ENCODE peak calls at places on chromosomes 1 and 21, in nine cellular contexts. I, X, T, J, O, S, B, K and Q are unnamed samples.

GRCh38 chr1:46670134-46670533 is 1.5 kb upstream of the TEX38 start:
- DNase-seq in I (no peak), X (no peak), T (no peak), J (no peak), O (no peak), S (no peak), B (no peak), K (no peak), Q (no peak)

GRCh38 chr1:224454337-224455055 is 19.9 kb upstream of the WDR26 start:
- DNase-seq in I (no peak), X (no peak), T (no peak), J (no peak), O (no peak), S (no peak), B (no peak), K (no peak), Q (no peak)

GRCh38 chr1:14924455-14925325 is 228.9 kb upstream of the TMEM51 start:
- DNase-seq in I (peak), X (peak), T (peak), J (peak), O (peak), S (no peak), B (no peak), K (peak), Q (no peak)

GRCh38 chr1:65172936-65173335 is 24.9 kb downstream of the AK4 start:
- DNase-seq in I (no peak), X (no peak), T (no peak), J (no peak), O (no peak), S (no peak), B (no peak), K (no peak), Q (no peak)

GRCh38 chr1:109274533-109275476 is 8.1 kb downstream of the PSRC1 start:
- DNase-seq in I (peak), X (peak), T (peak), J (no peak), O (no peak), S (no peak), B (peak), K (peak), Q (no peak)

GRCh38 chr1:227951624-227952373 is 4.1 kb upstream of the WNT9A start:
- DNase-seq in I (no peak), X (no peak), T (peak), J (no peak), O (no peak), S (no peak), B (peak), K (peak), Q (no peak)

GRCh38 chr1:20255666-20256065 is 35.0 kb upstream of the VWA5B1 start:
- DNase-seq in I (peak), X (peak), T (no peak), J (no peak), O (peak), S (no peak), B (no peak), K (no peak), Q (peak)

GRCh38 chr1:119739150-119739549 is 27.4 kb downstream of the PHGDH start:
- DNase-seq in I (no peak), X (no peak), T (no peak), J (no peak), O (peak), S (no peak), B (no peak), K (no peak), Q (no peak)

GRCh38 chr1:56566040-56566774 is 13.2 kb downstream of the PLPP3 start:
- DNase-seq in I (no peak), X (no peak), T (no peak), J (no peak), O (no peak), S (no peak), B (no peak), K (no peak), Q (no peak)

GRCh38 chr21:15445327-15445726 is 284.5 kb upstream of the USP25 start:
- DNase-seq in I (no peak), X (no peak), T (no peak), J (no peak), O (no peak), S (no peak), B (no peak), K (no peak), Q (no peak)

GRCh38 chr1:214337536-214337935 is 56.6 kb downstream of the SMYD2 start:
- DNase-seq in I (peak), X (peak), T (no peak), J (no peak), O (peak), S (no peak), B (no peak), K (no peak), Q (peak)

GRCh38 chr1:157580179-157580827 is 17.6 kb downstream of the FCRL4 start:
- DNase-seq in I (peak), X (peak), T (no peak), J (no peak), O (peak), S (no peak), B (no peak), K (no peak), Q (peak)

GRCh38 chr1:245079021-245079609 is 75.7 kb upstream of the KIF26B start:
- DNase-seq in I (peak), X (peak), T (no peak), J (no peak), O (peak), S (no peak), B (no peak), K (no peak), Q (peak)

GRCh38 chr1:233304489-233305102 is 9.1 kb upstream of the PCNX2 start:
- DNase-seq in I (peak), X (peak), T (no peak), J (no peak), O (peak), S (no peak), B (no peak), K (no peak), Q (peak)

GRCh38 chr1:39908534-39908933 is 6.8 kb upstream of the MYCL start:
- DNase-seq in I (no peak), X (no peak), T (no peak), J (no peak), O (no peak), S (no peak), B (no peak), K (no peak), Q (no peak)

GRCh38 chr1:168751195-168751650 is 22.2 kb upstream of the DPT start:
- DNase-seq in I (no peak), X (peak), T (no peak), J (no peak), O (no peak), S (no peak), B (no peak), K (no peak), Q (peak)

GRCh38 chr1:218865591-218865990 is 308.1 kb upstream of the LYPLAL1 start:
- DNase-seq in I (peak), X (peak), T (no peak), J (no peak), O (peak), S (no peak), B (no peak), K (no peak), Q (no peak)

GRCh38 chr1:31938184-31938975 is at the start of gene PTP4A2:
- DNase-seq in I (peak), X (peak), T (peak), J (peak), O (peak), S (peak), B (peak), K (peak), Q (peak)

GRCh38 chr1:202135221-202135721 is 9.3 kb downstream of the ARL8A start:
- DNase-seq in I (peak), X (peak), T (no peak), J (peak), O (peak), S (no peak), B (peak), K (peak), Q (peak)

GRCh38 chr1:83418558-83418957 is 580.4 kb downstream of the TTLL7 start:
- DNase-seq in I (no peak), X (no peak), T (no peak), J (no peak), O (no peak), S (no peak), B (no peak), K (no peak), Q (no peak)

GRCh38 chr1:109395602-109396512 is 1.9 kb downstream of the SORT1 start:
- DNase-seq in I (peak), X (peak), T (no peak), J (no peak), O (peak), S (no peak), B (no peak), K (no peak), Q (peak)

GRCh38 chr21:14878971-14879370 is 185.8 kb downstream of the NRIP1 start:
- DNase-seq in I (no peak), X (no peak), T (no peak), J (no peak), O (no peak), S (no peak), B (no peak), K (no peak), Q (no peak)

GRCh38 chr1:240522122-240522822 is 89.7 kb downstream of the GREM2 start:
- DNase-seq in I (no peak), X (no peak), T (no peak), J (no peak), O (no peak), S (no peak), B (no peak), K (no peak), Q (no peak)

GRCh38 chr1:238592586-238592985 is 701.9 kb upstream of the ZP4 start:
- DNase-seq in I (no peak), X (no peak), T (no peak), J (no peak), O (no peak), S (no peak), B (no peak), K (no peak), Q (no peak)

GRCh38 chr1:41713141-41713540 is 205.6 kb downstream of the HIVEP3 start:
- DNase-seq in I (no peak), X (no peak), T (peak), J (no peak), O (no peak), S (no peak), B (no peak), K (no peak), Q (no peak)

DNA sequence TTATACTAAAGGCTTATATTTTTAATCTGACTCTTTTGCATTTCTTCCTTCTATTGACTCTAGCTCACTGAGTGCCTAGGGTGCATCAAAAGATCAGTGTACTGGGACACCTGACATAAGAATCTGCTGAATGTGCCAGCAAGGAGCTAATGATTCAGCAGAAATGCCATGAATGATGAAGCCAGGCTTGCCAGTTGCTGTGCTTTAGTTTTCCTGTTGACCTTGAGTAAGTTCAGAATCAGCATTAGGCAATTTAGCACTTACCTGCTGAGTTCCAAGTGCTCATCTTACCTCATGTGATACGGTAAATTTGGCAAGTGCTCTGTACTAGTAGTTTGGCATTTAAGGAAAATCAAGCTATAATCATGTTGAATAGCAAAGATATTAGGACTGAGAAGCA is 523.2 kb upstream of the B3GALT2 start:
- DNase-seq in I (no peak), X (no peak), T (no peak), J (no peak), O (no peak), S (no peak), B (no peak), K (no peak), Q (no peak)
- H3K4me3 ChIP-seq in I (no peak), X (no peak), T (no peak), J (no peak), O (no peak), S (no peak), B (no peak), K (no peak), Q (no peak)

DNA sequence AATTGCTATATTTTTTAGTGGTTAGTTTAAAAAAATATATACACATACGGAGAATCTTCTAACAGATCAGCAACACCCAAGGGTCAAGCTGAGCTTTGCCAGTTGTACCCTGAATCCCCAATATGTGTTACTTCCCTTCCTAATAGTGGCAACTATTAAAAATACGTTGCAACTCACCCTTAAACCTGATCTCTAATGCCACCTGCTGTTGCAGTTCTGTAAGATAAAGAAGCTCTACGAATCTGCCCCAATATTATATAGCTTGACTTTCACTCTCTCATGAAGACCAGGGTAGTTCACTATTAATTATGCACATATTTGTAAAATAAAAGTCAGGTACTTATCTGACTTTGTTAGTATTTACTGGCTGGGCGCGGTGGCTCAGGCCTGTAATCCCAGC is 58.4 kb downstream of the ASH1L start:
- DNase-seq in I (peak), X (peak), T (no peak), J (no peak), O (peak), S (no peak), B (no peak), K (no peak), Q (no peak)
- TF ChIP-seq CTCF in I (peak), X (peak), T (peak), J (no peak), O (peak), S (no peak), B (no peak), K (peak), Q (peak)

GRCh38 chr1:17574502-17574901 is 35.0 kb downstream of the ARHGEF10L start:
- DNase-seq in I (no peak), X (no peak), T (no peak), J (no peak), O (no peak), S (no peak), B (no peak), K (no peak), Q (no peak)

GRCh38 chr1:17573518-17574041 is 34.1 kb downstream of the ARHGEF10L start:
- DNase-seq in I (no peak), X (no peak), T (no peak), J (no peak), O (no peak), S (no peak), B (no peak), K (no peak), Q (no peak)

GRCh38 chr1:17570228-17570627 is 30.7 kb downstream of the ARHGEF10L start:
- DNase-seq in I (no peak), X (no peak), T (no peak), J (peak), O (no peak), S (no peak), B (no peak), K (no peak), Q (no peak)

GRCh38 chr1:17569200-17570139 is 30.0 kb downstream of the ARHGEF10L start:
- DNase-seq in I (peak), X (peak), T (peak), J (peak), O (peak), S (peak), B (peak), K (peak), Q (peak)

DNA sequence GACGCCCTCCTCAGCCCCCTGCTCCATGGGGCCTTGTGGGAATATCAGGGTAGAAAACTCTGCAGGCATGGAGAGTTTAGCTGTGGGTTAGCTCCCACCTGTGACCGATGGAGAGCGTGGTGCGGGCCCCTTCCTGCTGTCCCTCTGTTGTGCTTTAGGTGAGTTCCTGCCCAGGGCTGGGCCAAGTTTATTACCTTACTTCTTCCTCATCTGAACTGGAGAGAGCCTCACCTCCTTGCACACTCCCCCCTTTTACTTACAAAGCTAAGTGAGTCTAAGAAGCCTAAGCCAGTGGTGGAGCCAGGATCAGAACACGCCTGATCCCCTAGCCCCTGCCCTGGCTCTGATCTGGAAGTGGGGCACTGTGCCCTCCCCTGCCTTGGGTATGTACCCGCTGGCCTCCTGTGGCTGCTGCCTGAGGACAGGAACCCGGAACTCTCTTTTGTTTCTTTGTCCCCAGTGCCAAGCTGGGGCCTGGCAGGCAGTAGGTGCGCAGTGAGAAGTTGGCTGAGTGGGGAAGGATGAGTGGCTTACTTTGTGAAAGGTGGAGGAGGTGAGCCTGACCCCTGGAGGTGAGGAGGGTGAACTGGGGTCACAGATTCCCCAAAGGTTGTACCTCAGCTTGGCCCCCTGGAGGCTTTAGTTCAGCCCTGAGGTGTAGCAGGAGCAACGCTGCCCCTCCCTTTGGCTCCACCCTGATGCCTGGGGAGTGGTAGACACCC is 32.9 kb downstream of the ARHGEF10L start:
- DNase-seq in I (no peak), X (no peak), T (no peak), J (no peak), O (no peak), S (no peak), B (no peak), K (no peak), Q (no peak)
- H3K4me3 ChIP-seq in I (no peak), X (no peak), T (no peak), J (no peak), O (no peak), S (no peak), B (no peak), K (no peak), Q (no peak)

DNA sequence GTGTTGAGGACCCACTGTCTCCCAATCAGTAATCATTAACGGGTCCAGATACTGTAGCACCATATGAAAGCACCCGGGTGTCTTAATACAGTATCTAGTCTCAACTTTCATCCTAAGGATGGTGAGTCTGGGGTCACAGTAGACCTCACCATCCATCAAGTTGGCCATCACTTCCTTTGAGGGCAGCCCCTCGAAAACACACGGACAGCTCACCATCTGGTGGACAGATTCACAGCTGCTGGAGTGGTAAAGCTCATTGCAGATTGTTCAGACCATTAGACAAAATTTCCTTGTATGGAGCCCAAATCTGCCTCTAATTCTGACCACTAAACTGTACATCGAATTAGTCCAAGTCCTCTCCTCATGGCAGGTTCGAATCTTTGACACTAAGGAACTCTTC is 123.1 kb downstream of the PGBD5 start:
- DNase-seq in I (peak), X (peak), T (no peak), J (no peak), O (no peak), S (no peak), B (no peak), K (no peak), Q (no peak)
- TF ChIP-seq CTCF in I (peak), X (no peak), T (no peak), J (no peak), O (no peak), S (no peak), B (no peak), K (no peak), Q (no peak)

GRCh38 chr1:205580140-205580922 is 51.5 kb downstream of the ELK4 start:
- DNase-seq in I (no peak), X (no peak), T (no peak), J (no peak), O (no peak), S (no peak), B (peak), K (no peak), Q (no peak)
- H3K4me3 ChIP-seq in I (no peak), X (no peak), T (no peak), J (no peak), O (no peak), S (no peak), B (no peak), K (no peak), Q (no peak)

GRCh38 chr1:22248746-22249145 is 105.8 kb upstream of the WNT4 start:
- DNase-seq in I (no peak), X (no peak), T (no peak), J (no peak), O (no peak), S (no peak), B (no peak), K (no peak), Q (no peak)
- TF ChIP-seq CTCF in I (no peak), X (no peak), T (no peak), J (no peak), O (no peak), S (no peak), B (no peak), K (no peak), Q (no peak)

DNA sequence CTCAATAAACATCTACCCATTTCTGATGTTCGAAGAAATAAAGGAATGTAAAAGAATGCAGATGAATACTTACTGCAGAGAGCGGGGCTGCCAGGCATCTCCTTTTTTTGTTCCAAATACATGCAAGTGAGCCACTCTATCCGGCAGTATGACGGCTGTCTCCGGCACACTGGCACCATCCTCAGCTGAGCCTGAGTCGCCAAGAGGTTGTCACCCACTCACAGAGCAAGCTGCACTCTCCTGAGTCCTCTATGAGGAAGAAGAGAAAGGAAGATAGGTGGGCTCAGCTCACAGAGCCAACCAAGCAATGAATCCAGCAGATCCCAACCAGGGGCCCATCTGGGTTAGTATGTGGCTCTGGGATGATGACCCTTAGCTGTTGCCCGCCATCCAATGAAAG is 65.3 kb downstream of the CD46 start:
- DNase-seq in I (no peak), X (no peak), T (no peak), J (peak), O (no peak), S (no peak), B (peak), K (no peak), Q (no peak)
- H3K4me3 ChIP-seq in I (no peak), X (no peak), T (peak), J (no peak), O (no peak), S (peak), B (no peak), K (no peak), Q (no peak)

GRCh38 chr1:26472901-26473845 is 933 bp downstream of the HMGN2 start:
- DNase-seq in I (peak), X (peak), T (peak), J (peak), O (peak), S (peak), B (peak), K (peak), Q (peak)
- TF ChIP-seq CTCF in I (no peak), X (no peak), T (no peak), J (no peak), O (no peak), S (no peak), B (no peak), K (no peak), Q (no peak)

GRCh38 chr1:8663915-8664331 is 153.5 kb downstream of the RERE start:
- DNase-seq in I (peak), X (no peak), T (no peak), J (no peak), O (peak), S (no peak), B (peak), K (peak), Q (no peak)
- H3K4me3 ChIP-seq in I (no peak), X (peak), T (no peak), J (no peak), O (no peak), S (no peak), B (no peak), K (no peak), Q (no peak)

GRCh38 chr1:61502011-61502410 is 222.9 kb downstream of the TM2D1 start:
- DNase-seq in I (no peak), X (no peak), T (no peak), J (no peak), O (no peak), S (no peak), B (no peak), K (no peak), Q (no peak)
- TF ChIP-seq CTCF in I (no peak), X (no peak), T (no peak), J (no peak), O (no peak), S (no peak), B (no peak), K (no peak), Q (no peak)